ENCODE peak calls at places on chromosomes 6 and 20, in nine cellular contexts. W is upper lobe of right lung; D is A549; V is dorsolateral prefrontal cortex; U is psoas muscle; L is activated CD4-positive, alpha-beta T cell treated with anti-CD3 and anti-CD28 coated beads for 36 hours; N is DMS79 treated with DMSO at 0.1 percent for 48 hours; Q is skeletal muscle cell; I is nephron progenitor cell. Y is an unnamed sample.

GRCh38 chr6:6689413-6690143 is 101.1 kb downstream of the LY86 start:
- DNase-seq in W (no peak), D (no peak), V (no peak), U (no peak), L (no peak), N (no peak), Q (no peak), I (no peak), Y (no peak)

GRCh38 chr20:31698803-31699718 is 23.6 kb downstream of the BCL2L1 start:
- DNase-seq in W (no peak), D (peak; percentile 63), V (peak; percentile 52), U (peak; percentile 54), L (peak; percentile 46), N (peak; percentile 98), Q (peak; percentile 89), I (no peak), Y (peak; percentile 96)

GRCh38 chr20:19758888-19759331 is 852 bp downstream of the RIN2 start:
- DNase-seq in W (peak; percentile 92), D (peak; percentile 55), V (peak; percentile 69), U (peak; percentile 81), L (no peak), N (peak; percentile 46), Q (no peak), I (peak; percentile 89), Y (peak; percentile 53)

GRCh38 chr20:37421988-37422387 is 76.0 kb downstream of the SRC start:
- DNase-seq in W (no peak), D (no peak), V (no peak), U (no peak), L (no peak), N (no peak), Q (no peak), I (no peak), Y (no peak)

GRCh38 chr6:156767603-156768467 is 9.3 kb upstream of the ARID1B start:
- DNase-seq in W (no peak), D (no peak), V (no peak), U (no peak), L (no peak), N (no peak), Q (peak; percentile 47), I (no peak), Y (peak; percentile 72)

GRCh38 chr6:25025919-25026301 is 90.2 kb upstream of the RIPOR2 start:
- DNase-seq in W (no peak), D (no peak), V (no peak), U (no peak), L (no peak), N (peak; percentile 66), Q (no peak), I (no peak), Y (no peak)

GRCh38 chr6:2695464-2696095 is 55.1 kb downstream of the MYLK4 start:
- DNase-seq in W (no peak), D (no peak), V (no peak), U (no peak), L (no peak), N (peak; percentile 0), Q (no peak), I (no peak), Y (peak; percentile 9)

GRCh38 chr6:69881322-69882151 is 15.2 kb downstream of the COL19A1 start:
- DNase-seq in W (no peak), D (no peak), V (no peak), U (no peak), L (no peak), N (no peak), Q (no peak), I (no peak), Y (no peak)

GRCh38 chr6:46289865-46290264 is 119.1 kb upstream of the ENPP5 start:
- DNase-seq in W (no peak), D (no peak), V (no peak), U (no peak), L (no peak), N (no peak), Q (no peak), I (no peak), Y (no peak)

GRCh38 chr6:28977351-28978136 is 27.6 kb downstream of the ZNF311 start:
- DNase-seq in W (no peak), D (no peak), V (peak; percentile 58), U (peak; percentile 27), L (peak; percentile 42), N (no peak), Q (no peak), I (no peak), Y (peak; percentile 9)

GRCh38 chr6:14804444-14805210 is 441.2 kb upstream of the JARID2 start:
- DNase-seq in W (peak; percentile 77), D (no peak), V (peak; percentile 82), U (peak; percentile 77), L (no peak), N (peak; percentile 11), Q (peak; percentile 87), I (no peak), Y (no peak)

GRCh38 chr20:46572181-46572580 is 21.7 kb upstream of the OCSTAMP start:
- DNase-seq in W (no peak), D (no peak), V (peak; percentile 94), U (no peak), L (no peak), N (no peak), Q (no peak), I (no peak), Y (no peak)

GRCh38 chr6:47246556-47246955 is 63.1 kb downstream of the TNFRSF21 start:
- DNase-seq in W (no peak), D (no peak), V (no peak), U (no peak), L (no peak), N (no peak), Q (no peak), I (no peak), Y (no peak)

GRCh38 chr6:125611573-125612399 is 137.6 kb upstream of the HEY2 start:
- DNase-seq in W (no peak), D (no peak), V (no peak), U (no peak), L (no peak), N (peak; percentile 52), Q (no peak), I (peak; percentile 12), Y (peak; percentile 85)

GRCh38 chr6:166645928-166646327 is 18.9 kb upstream of the RPS6KA2 start:
- DNase-seq in W (no peak), D (no peak), V (no peak), U (no peak), L (no peak), N (no peak), Q (no peak), I (no peak), Y (no peak)

GRCh38 chr6:13159295-13159694 is 169.0 kb downstream of the TBC1D7 start:
- DNase-seq in W (no peak), D (no peak), V (no peak), U (no peak), L (no peak), N (no peak), Q (no peak), I (no peak), Y (no peak)

GRCh38 chr6:122124908-122125307 is 274.5 kb upstream of the HSF2 start:
- DNase-seq in W (no peak), D (no peak), V (no peak), U (no peak), L (no peak), N (no peak), Q (no peak), I (no peak), Y (no peak)

GRCh38 chr6:9647599-9647998 is 767.3 kb downstream of the TFAP2A start:
- DNase-seq in W (no peak), D (no peak), V (no peak), U (no peak), L (no peak), N (no peak), Q (no peak), I (no peak), Y (no peak)

GRCh38 chr20:46134716-46135115 is 16.6 kb downstream of the CD40 start:
- DNase-seq in W (no peak), D (no peak), V (no peak), U (no peak), L (no peak), N (no peak), Q (no peak), I (no peak), Y (no peak)

GRCh38 chr6:3535716-3536435 is 79.0 kb upstream of the SLC22A23 start:
- DNase-seq in W (no peak), D (no peak), V (no peak), U (no peak), L (no peak), N (no peak), Q (no peak), I (no peak), Y (no peak)

GRCh38 chr6:127606131-127606562 is 29.2 kb downstream of the C6orf58 start:
- DNase-seq in W (no peak), D (peak; percentile 21), V (no peak), U (no peak), L (no peak), N (no peak), Q (peak; percentile 25), I (peak; percentile 61), Y (peak; percentile 81)

GRCh38 chr20:11181964-11182363 is 508.2 kb upstream of the JAG1 start:
- DNase-seq in W (no peak), D (no peak), V (no peak), U (no peak), L (no peak), N (no peak), Q (no peak), I (no peak), Y (no peak)

GRCh38 chr6:28011716-28012115 is 54.7 kb downstream of the OR2B6 start:
- DNase-seq in W (no peak), D (no peak), V (no peak), U (no peak), L (no peak), N (no peak), Q (no peak), I (no peak), Y (peak; percentile 9)

GRCh38 chr6:2563635-2564034 is 187.1 kb downstream of the MYLK4 start:
- DNase-seq in W (no peak), D (no peak), V (no peak), U (no peak), L (peak; percentile 44), N (peak; percentile 20), Q (no peak), I (no peak), Y (peak; percentile 19)

GRCh38 chr6:16564430-16564829 is 196.8 kb downstream of the ATXN1 start:
- DNase-seq in W (no peak), D (no peak), V (no peak), U (no peak), L (no peak), N (no peak), Q (no peak), I (no peak), Y (no peak)

GRCh38 chr6:89999154-89999553 is 104.9 kb downstream of the GJA10 start:
- DNase-seq in W (no peak), D (no peak), V (no peak), U (peak; percentile 22), L (peak; percentile 71), N (peak; percentile 95), Q (no peak), I (no peak), Y (peak; percentile 77)

GRCh38 chr6:133191323-133191722 is 49.8 kb upstream of the EYA4 start:
- DNase-seq in W (no peak), D (no peak), V (no peak), U (no peak), L (no peak), N (no peak), Q (no peak), I (no peak), Y (no peak)

GRCh38 chr6:12761376-12762115 is 45.0 kb downstream of the PHACTR1 start:
- DNase-seq in W (no peak), D (no peak), V (no peak), U (no peak), L (no peak), N (no peak), Q (peak; percentile 69), I (no peak), Y (no peak)

Y was measured in kidney glomerular epithelial cell.